ENCODE peak calls at places on chromosome 20, in five cellular contexts. Z is BJ, D is neural crest cell, N is ascending aorta, T is HL-60. X is an unnamed sample.

GRCh38 chr20:47235853-47236638 is 120.5 kb downstream of the ZMYND8 start:
- DNase-seq in T (no peak), Z (no peak), N (no peak), D (no peak), X (no peak)

GRCh38 chr20:10671850-10672578 is 1.8 kb downstream of the JAG1 start:
- DNase-seq in D (no peak), N (no peak), T (no peak), Z (no peak), X (peak)

GRCh38 chr20:14415492-14415891 is 78.1 kb upstream of the FLRT3 start:
- DNase-seq in D (no peak), T (no peak), N (no peak), Z (no peak), X (no peak)

GRCh38 chr20:46994341-46994740 is 99.7 kb downstream of the EYA2 start:
- DNase-seq in N (no peak), T (no peak), D (no peak), Z (no peak), X (no peak)

GRCh38 chr20:41871063-41871462 is 252.9 kb upstream of the CHD6 start:
- DNase-seq in N (no peak), Z (no peak), T (no peak), D (no peak), X (no peak)

GRCh38 chr20:47286681-47287080 is 69.8 kb downstream of the ZMYND8 start:
- DNase-seq in T (no peak), Z (no peak), D (no peak), N (no peak), X (no peak)

GRCh38 chr20:3660262-3661059 is 2.7 kb downstream of the GFRA4 start:
- DNase-seq in T (no peak), Z (no peak), D (no peak), N (no peak), X (no peak)

GRCh38 chr20:46621492-46621891 is 29.8 kb downstream of the SLC13A3 start:
- DNase-seq in Z (no peak), D (no peak), T (no peak), N (no peak), X (peak)

GRCh38 chr20:12511499-12511898 is 497.3 kb upstream of the SPTLC3 start:
- DNase-seq in Z (no peak), N (no peak), T (no peak), D (no peak), X (no peak)

GRCh38 chr20:47708140-47708807 is 77.0 kb downstream of the SULF2 start:
- DNase-seq in T (no peak), Z (no peak), N (no peak), D (no peak), X (no peak)

GRCh38 chr20:49029203-49029602 is 16.9 kb upstream of the CSE1L start:
- DNase-seq in Z (no peak), D (no peak), N (no peak), T (no peak), X (no peak)

GRCh38 chr20:38961530-38962043 is 557 bp upstream of the DHX35 start:
- DNase-seq in D (no peak), T (no peak), N (no peak), Z (no peak), X (no peak)

GRCh38 chr20:20037960-20038359 is 14.3 kb downstream of the CRNKL1 start:
- DNase-seq in N (no peak), T (no peak), D (no peak), Z (peak), X (peak)

GRCh38 chr20:11266571-11266970 is 592.8 kb upstream of the JAG1 start:
- DNase-seq in T (no peak), Z (no peak), D (no peak), N (no peak), X (no peak)

GRCh38 chr20:49982346-49983122 is at the start of gene SNAI1:
- DNase-seq in D (peak), T (peak), Z (no peak), N (no peak), X (peak)

GRCh38 chr20:25356294-25356933 is 34.2 kb downstream of the ABHD12 start:
- DNase-seq in N (no peak), D (no peak), T (no peak), Z (no peak), X (no peak)

GRCh38 chr20:39381598-39381997 is 419.5 kb downstream of the DHX35 start:
- DNase-seq in D (no peak), T (no peak), Z (no peak), N (no peak), X (peak)

GRCh38 chr20:49446808-49447207 is 35.7 kb downstream of the KCNB1 start:
- DNase-seq in T (no peak), Z (no peak), N (peak), D (peak), X (peak)

GRCh38 chr20:8244637-8245036 is 112.6 kb downstream of the PLCB1 start:
- DNase-seq in T (no peak), Z (peak), N (no peak), D (no peak), X (peak)

GRCh38 chr20:31945319-31945718 is 6.5 kb downstream of the PDRG1 start:
- DNase-seq in Z (no peak), D (no peak), T (no peak), N (no peak), X (no peak)

GRCh38 chr20:33407251-33407650 is 5.9 kb upstream of the CDK5RAP1 start:
- DNase-seq in N (no peak), D (no peak), T (peak), Z (no peak), X (peak)

GRCh38 chr20:1838479-1839279 is 56.5 kb upstream of the SIRPA start:
- DNase-seq in T (no peak), N (no peak), D (peak), Z (no peak), X (no peak)

GRCh38 chr20:50191065-50191565 is 485 bp downstream of the CEBPB start:
- DNase-seq in N (no peak), T (peak), D (no peak), Z (no peak), X (peak)

GRCh38 chr20:5549200-5549599 is 201.0 kb upstream of the SHLD1 start:
- DNase-seq in N (no peak), D (no peak), T (no peak), Z (no peak), X (peak)

GRCh38 chr20:41231136-41231535 is 86.4 kb downstream of the ZHX3 start:
- DNase-seq in T (no peak), D (no peak), Z (no peak), N (no peak), X (no peak)

GRCh38 chr20:47319517-47320252 is 36.8 kb downstream of the ZMYND8 start:
- DNase-seq in N (no peak), T (no peak), D (no peak), Z (no peak), X (peak)

GRCh38 chr20:4013041-4013440 is 2.3 kb downstream of the RNF24 start:
- DNase-seq in Z (no peak), D (no peak), T (no peak), N (no peak), X (no peak)

GRCh38 chr20:8837396-8837795 is 231.5 kb upstream of the PLCB4 start:
- DNase-seq in N (no peak), T (no peak), D (no peak), Z (peak), X (peak)

GRCh38 chr20:36932476-36933426 is 18.8 kb downstream of the SAMHD1 start:
- DNase-seq in D (no peak), Z (peak), N (no peak), T (no peak), X (peak)

GRCh38 chr20:768426-768978 is at the start of gene SLC52A3:
- DNase-seq in N (no peak), T (no peak), D (no peak), Z (no peak), X (no peak)
- TF ChIP-seq CTCF in N (no peak), T (no peak), D (peak), Z (no peak), X (peak)

GRCh38 chr20:23362392-23363256 is 642 bp downstream of the GZF1 start:
- DNase-seq in N (no peak), Z (no peak), D (no peak), T (no peak), X (peak)
- TF ChIP-seq CTCF in N (no peak), Z (no peak), D (no peak), T (no peak), X (no peak)

DNA sequence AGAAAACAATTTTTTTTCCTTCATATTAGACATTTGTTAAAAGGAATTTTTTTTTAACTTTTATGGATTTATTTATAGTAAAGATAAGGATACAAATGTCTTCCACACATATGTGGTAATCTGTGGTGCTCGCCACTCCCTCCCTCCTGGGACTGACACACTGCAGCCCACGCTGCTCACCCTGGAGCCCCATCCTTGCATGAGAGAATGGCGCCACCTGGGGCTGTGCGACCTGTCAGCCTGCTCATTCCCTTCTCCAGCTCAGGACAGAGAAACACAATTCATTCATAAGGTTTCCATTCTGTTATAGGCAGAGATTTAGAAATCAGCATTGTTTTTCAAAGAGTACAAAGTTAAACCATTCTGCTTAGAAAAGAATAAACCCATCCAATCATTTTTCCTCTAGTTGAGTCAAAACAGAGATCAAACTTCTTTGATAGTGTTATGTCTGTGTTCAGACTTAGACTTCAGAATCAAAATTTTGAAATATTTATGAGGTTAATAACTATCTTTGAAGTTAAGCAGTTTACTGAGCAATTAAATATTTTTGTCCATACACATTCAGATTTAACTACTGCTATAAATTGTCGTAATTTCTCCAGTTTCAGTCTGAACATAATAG is 42.8 kb upstream of the DYNLRB1 start:
- DNase-seq in Z (no peak), N (no peak), T (no peak), D (peak), X (peak)
- TF ChIP-seq CTCF in Z (peak), N (peak), T (no peak), D (peak), X (peak)

GRCh38 chr20:45469336-45470261 is at the start of gene WFDC2:
- DNase-seq in T (no peak), Z (no peak), D (no peak), N (no peak), X (no peak)
- TF ChIP-seq CTCF in T (no peak), Z (no peak), D (peak), N (no peak), X (no peak)

DNA sequence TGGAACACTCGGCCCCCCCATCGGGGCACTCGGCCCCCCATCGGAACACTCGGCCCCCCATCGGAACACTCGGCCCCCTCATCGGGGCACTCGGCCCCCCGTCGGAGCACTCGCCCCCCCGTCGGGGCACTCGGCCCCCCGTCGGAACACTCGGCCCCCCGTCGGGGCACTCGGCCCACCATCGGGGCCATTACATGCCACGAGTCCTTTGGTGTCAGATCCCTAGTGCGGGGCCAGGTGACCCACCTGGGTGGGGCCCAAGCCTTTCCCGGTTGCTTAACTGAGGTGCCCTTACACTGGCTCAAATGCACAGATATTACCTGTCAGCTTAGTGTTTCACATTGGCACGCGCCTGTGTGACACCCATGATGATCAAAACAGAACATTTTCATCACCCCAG is 95.9 kb downstream of the TAF4 start:
- DNase-seq in N (no peak), Z (no peak), T (no peak), D (no peak), X (no peak)
- TF ChIP-seq CTCF in N (no peak), Z (no peak), T (no peak), D (no peak), X (no peak)

DNA sequence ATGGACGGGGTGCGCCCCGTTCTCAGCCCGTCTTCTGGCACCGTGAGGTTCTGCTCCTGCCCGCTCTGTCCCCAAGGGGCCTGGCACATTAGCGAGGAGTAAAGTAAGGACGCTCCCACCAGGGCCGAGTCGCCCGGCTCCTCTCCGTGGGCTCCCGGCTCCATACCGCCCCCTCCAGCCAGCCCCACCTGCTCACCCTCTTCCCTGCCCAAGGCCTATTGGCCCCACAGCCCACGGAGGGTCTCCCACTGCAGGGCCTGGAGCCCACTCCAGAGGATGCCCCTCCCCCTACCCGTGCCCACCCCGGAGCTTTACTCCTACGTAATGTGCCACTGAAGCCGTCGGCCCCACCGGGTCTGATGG is 47.5 kb upstream of the CHRNA4 start:
- DNase-seq in D (no peak), N (no peak), Z (no peak), T (no peak), X (no peak)
- TF ChIP-seq CTCF in D (no peak), N (no peak), Z (no peak), T (no peak), X (no peak)

DNA sequence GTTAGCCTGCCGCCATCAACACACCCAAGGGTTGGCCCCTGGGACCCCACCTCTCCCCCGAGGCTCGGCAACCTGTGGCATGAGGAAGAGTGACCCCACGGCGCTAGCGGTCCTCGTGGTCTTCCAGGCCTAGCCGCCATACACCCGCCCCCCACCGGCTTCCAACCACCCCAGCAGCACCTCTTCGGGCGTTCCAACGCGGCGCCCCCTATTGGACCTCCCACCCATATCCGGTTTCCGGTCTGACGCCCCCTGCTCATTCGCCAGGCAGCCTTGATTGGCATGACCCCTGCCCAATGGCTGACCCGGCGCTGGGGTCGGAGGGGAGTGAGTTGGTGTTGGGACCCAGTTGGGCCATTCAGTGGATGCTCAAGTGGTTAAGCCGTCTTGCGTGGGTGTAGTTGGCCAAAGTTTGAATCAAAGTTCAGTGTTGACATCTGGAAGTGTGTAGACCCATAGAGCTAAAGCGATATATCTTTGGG is at the start of gene GNAS-AS1:
- DNase-seq in N (no peak), T (no peak), D (peak), Z (no peak), X (peak)
- TF ChIP-seq CTCF in N (peak), T (no peak), D (peak), Z (peak), X (no peak)